ENCODE peak calls at places on chromosomes 11 and 22, in seven cellular contexts. J, P, E, B, S, W and Z are unnamed samples.

GRCh38 chr11:128779036-128779435 is 85.2 kb downstream of the FLI1 start:
- DNase-seq in E (no peak), S (no peak), P (no peak), W (no peak), J (no peak), B (no peak), Z (no peak)

GRCh38 chr11:86370922-86371614 is 3.6 kb upstream of the CCDC81 start:
- DNase-seq in E (no peak), P (no peak), J (no peak), S (no peak), W (peak; percentile 56), B (peak; percentile 66), Z (no peak)

GRCh38 chr11:122706261-122706660 is 50.7 kb downstream of the UBASH3B start:
- DNase-seq in E (no peak), P (no peak), S (no peak), J (no peak), W (no peak), B (peak; percentile 48), Z (no peak)

GRCh38 chr22:22200569-22201184 is 43.9 kb upstream of the VPREB1 start:
- DNase-seq in W (no peak), B (no peak), P (no peak), J (no peak), S (no peak), E (no peak), Z (no peak)

GRCh38 chr11:117717485-117718314 is 79.3 kb downstream of the DSCAML1 start:
- DNase-seq in W (peak; percentile 59), S (no peak), J (peak; percentile 58), P (peak; percentile 32), E (peak; percentile 26), B (no peak), Z (no peak)

GRCh38 chr11:13238879-13239514 is 38.6 kb upstream of the BMAL1 start:
- DNase-seq in J (peak; percentile 78), W (peak; percentile 68), E (no peak), B (peak; percentile 67), P (peak; percentile 54), S (peak; percentile 48), Z (no peak)

GRCh38 chr11:88507771-88508557 is 170.4 kb upstream of the CTSC start:
- DNase-seq in E (no peak), J (peak; percentile 30), W (no peak), P (no peak), B (no peak), S (no peak), Z (no peak)

GRCh38 chr11:809287-810039 is at the start of gene RPLP2:
- DNase-seq in B (peak; percentile 96), S (peak; percentile 96), W (peak; percentile 97), J (peak; percentile 97), E (peak; percentile 88), P (peak; percentile 99), Z (peak; percentile 98)

GRCh38 chr11:30917859-30918478 is 331.8 kb upstream of the MPPED2 start:
- DNase-seq in W (peak; percentile 24), S (peak; percentile 43), P (no peak), E (no peak), J (peak; percentile 77), B (peak; percentile 64), Z (no peak)

GRCh38 chr11:122307480-122308085 is 191.6 kb upstream of the BLID start:
- DNase-seq in P (no peak), J (no peak), W (no peak), S (no peak), B (peak; percentile 32), E (no peak), Z (no peak)

GRCh38 chr11:62921573-62922188 is 518 bp upstream of the CHRM1 start:
- DNase-seq in E (no peak), W (peak; percentile 42), J (no peak), P (peak; percentile 55), B (no peak), S (no peak), Z (no peak)

GRCh38 chr22:40491990-40492631 is 121.7 kb downstream of the SGSM3 start:
- DNase-seq in B (peak; percentile 75), S (no peak), P (no peak), E (no peak), J (peak; percentile 60), W (no peak), Z (no peak)

GRCh38 chr11:80638296-80638695 is 1197.5 kb upstream of the TENM4 start:
- DNase-seq in B (no peak), S (no peak), W (no peak), P (no peak), E (no peak), J (no peak), Z (no peak)

GRCh38 chr11:6757373-6757967 is 14.3 kb downstream of the OR2AG2 start:
- DNase-seq in B (peak; percentile 74), P (peak; percentile 63), W (peak; percentile 37), S (peak; percentile 61), J (peak; percentile 74), E (peak; percentile 14), Z (no peak)

GRCh38 chr11:118434553-118435232 is 1.6 kb upstream of the KMT2A start:
- DNase-seq in J (peak; percentile 81), W (peak; percentile 22), E (no peak), P (no peak), B (peak; percentile 34), S (peak; percentile 50), Z (peak; percentile 75)

GRCh38 chr11:117875397-117876048 is 935 bp downstream of the FXYD6 start:
- DNase-seq in W (no peak), S (no peak), B (no peak), P (no peak), E (no peak), J (peak; percentile 42), Z (peak; percentile 63)

GRCh38 chr22:46537946-46538815 is 761 bp upstream of the CELSR1 start:
- DNase-seq in S (peak; percentile 45), B (peak; percentile 52), J (peak; percentile 72), W (peak; percentile 59), P (no peak), E (no peak), Z (no peak)

GRCh38 chr22:46537221-46537945 is at the start of gene CELSR1:
- DNase-seq in S (peak; percentile 45), W (peak; percentile 79), J (peak; percentile 84), P (peak; percentile 73), E (no peak), B (peak; percentile 13), Z (peak; percentile 85)

GRCh38 chr22:46534901-46535630 is 2.4 kb downstream of the CELSR1 start:
- DNase-seq in S (no peak), J (no peak), P (no peak), B (no peak), E (no peak), W (no peak), Z (no peak)

GRCh38 chr22:46535876-46536558 is 1.4 kb downstream of the CELSR1 start:
- DNase-seq in S (no peak), P (no peak), B (no peak), W (no peak), J (no peak), E (no peak), Z (no peak)

DNA sequence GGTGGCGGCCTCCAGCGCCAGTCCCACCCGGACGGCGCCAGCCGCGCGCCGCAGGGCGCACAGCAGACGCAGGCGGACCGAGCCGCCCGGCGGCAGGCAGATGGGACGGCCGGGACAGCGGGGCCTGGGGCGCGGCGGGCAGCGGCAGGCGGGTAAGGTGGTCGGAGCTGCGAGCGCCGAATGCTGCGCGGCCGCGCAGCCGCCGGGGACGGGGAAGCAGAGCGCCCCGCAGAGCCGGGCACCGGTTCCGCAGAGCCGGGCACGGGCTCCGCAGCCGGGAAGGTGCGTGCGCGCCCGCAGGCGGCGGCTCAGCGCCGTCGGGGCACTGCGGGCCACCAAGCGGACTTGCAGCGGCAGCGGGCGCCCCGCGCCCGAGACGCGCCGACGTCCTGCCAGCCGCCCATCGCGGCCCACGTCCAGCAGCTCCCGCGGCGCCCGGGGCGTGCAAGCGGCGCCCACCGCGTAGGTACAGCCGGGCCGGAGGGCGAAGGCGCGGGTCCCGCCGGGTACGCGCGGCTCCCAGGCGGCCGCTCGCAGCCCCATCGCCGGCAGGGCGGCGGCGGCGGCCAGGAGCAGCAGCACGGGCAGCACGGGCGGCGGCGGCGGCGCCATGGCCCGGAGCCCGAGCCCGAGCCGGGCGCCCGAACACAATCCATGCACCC is 730 bp downstream of the CELSR1 start:
- DNase-seq in P (no peak), B (no peak), J (peak; percentile 51), E (no peak), W (peak; percentile 35), S (no peak), Z (no peak)
- TF ChIP-seq CTCF in P (no peak), B (no peak), J (no peak), E (no peak), W (peak; percentile 23), S (no peak), Z (no peak)

GRCh38 chr22:38314140-38314991 is 2.9 kb downstream of the CSNK1E start:
- DNase-seq in S (no peak), J (no peak), P (no peak), E (no peak), B (peak; percentile 39), W (no peak), Z (no peak)
- TF ChIP-seq CTCF in S (no peak), J (no peak), P (no peak), E (no peak), B (no peak), W (no peak), Z (no peak)

DNA sequence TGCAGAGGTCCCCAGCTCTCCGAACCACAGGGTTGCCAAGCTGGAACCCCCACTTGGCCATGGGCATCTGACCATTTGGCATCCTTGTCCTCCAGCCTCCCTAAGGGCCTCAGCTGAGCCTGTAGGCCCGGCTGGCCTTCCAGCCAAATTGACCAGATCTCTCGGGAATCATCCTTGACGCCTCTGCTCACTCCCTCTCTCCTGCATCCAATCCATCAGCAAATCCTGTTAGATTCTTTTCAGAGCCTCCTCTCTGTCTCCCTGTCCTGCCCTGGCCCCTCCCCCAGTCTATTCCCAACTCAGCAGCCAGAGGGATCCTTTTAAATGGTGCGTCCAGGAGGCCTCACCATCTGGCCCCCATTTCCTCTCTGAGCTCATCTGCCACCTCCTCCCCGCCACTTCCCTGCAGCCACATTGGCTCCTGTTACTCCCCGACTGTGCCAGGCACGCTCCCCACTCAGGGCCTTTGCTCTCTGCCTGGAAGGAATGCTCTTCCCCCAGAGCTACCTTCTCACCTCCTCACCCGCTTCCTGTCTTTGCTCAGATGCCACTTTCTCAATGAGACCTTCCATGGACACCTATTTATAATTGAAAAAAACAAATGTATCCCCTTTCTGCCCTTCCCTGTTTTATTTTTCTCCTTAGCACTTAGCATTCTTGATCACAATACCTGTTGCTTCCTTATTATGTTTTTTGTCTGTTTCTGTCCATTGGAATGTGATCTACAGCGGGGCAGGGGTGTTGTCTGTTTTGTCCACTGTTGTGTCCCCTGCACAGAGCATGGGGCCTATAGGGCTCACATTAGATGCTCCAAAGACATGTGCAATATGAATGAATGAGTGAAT is 78.1 kb downstream of the NFAM1 start:
- DNase-seq in B (no peak), E (no peak), J (no peak), S (peak; percentile 42), W (no peak), P (no peak), Z (no peak)
- TF ChIP-seq CTCF in B (peak; percentile 8), E (no peak), J (no peak), S (no peak), W (no peak), P (no peak), Z (peak; percentile 26)

DNA sequence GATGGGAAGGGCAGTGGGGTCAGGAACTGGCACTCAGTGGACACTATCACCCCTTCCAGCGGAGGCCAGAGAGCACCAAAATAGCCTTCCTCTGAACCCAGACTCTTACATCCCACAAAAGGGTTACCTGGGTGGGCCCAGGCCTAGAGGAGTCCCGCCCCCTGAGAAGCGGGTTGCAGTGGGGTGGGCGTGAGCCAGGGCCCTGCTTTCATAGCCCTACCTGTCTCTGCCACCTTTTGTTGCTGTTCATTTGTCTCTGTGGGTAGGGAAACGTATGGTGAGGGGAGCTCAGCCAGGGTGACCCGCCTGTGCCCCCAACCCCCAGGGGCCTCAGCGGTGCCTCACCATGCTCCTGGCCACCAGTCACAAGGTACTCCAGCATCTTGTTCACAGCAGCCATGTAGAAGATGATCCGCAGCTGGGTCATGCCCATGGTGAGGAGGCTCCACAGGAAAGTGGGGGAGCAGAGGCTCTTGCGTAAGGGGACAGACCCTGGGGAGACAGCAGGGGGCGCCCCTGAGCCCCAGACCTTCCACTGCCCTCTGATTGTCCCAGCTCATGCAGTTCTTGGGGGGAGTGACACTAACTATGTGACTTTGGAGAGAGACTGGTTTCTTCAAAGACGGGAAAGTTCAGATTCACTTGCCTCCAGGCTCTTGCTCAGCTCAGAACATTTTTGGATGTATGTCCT is 24.0 kb downstream of the SLC43A1 start:
- DNase-seq in P (peak; percentile 50), S (peak; percentile 70), E (no peak), B (no peak), J (peak; percentile 42), W (peak; percentile 54), Z (no peak)
- TF ChIP-seq CTCF in P (no peak), S (peak; percentile 80), E (peak; percentile 71), B (peak; percentile 69), J (peak; percentile 75), W (peak; percentile 58), Z (peak; percentile 74)